ENCODE peak calls at places on chromosomes 3 and 15, in ten cellular contexts. D is A549, I is ovary, B is sigmoid colon, N is NB4, S is heart left ventricle, O is uterus, E is adrenal gland, W is IMR-90, T is spleen. A is an unnamed sample.
A peak's percentile ranks its signal among the peaks of the same experiment; 100 is the strongest.

GRCh38 chr3:9669720-9670432 is 20.6 kb downstream of the MTMR14 start:
- DNase-seq in D (no peak), I (peak; percentile 62), B (no peak), N (no peak), S (peak; percentile 56), O (no peak), E (peak; percentile 87), W (no peak), T (peak; percentile 1), A (no peak)

GRCh38 chr15:70035051-70035718 is 62.5 kb downstream of the TLE3 start:
- DNase-seq in D (no peak), I (no peak), B (peak; percentile 41), N (no peak), S (no peak), O (no peak), E (no peak), W (no peak), T (peak; percentile 61), A (no peak)

GRCh38 chr15:64067564-64068030 is 21.3 kb upstream of the DAPK2 start:
- DNase-seq in D (peak; percentile 61), I (peak; percentile 66), B (peak; percentile 73), N (peak; percentile 81), S (peak; percentile 52), O (peak; percentile 65), E (peak; percentile 66), W (peak; percentile 44), T (peak; percentile 76), A (peak; percentile 39)

GRCh38 chr15:46326173-46326572 is 691.3 kb downstream of the SQOR start:
- DNase-seq in D (no peak), I (no peak), B (no peak), N (no peak), S (no peak), O (no peak), E (no peak), W (no peak), T (no peak), A (no peak)

GRCh38 chr3:109702252-109702651 is 364.9 kb upstream of the DPPA4 start:
- DNase-seq in D (no peak), I (no peak), B (no peak), N (peak; percentile 38), S (no peak), O (no peak), E (no peak), W (peak; percentile 77), T (no peak), A (no peak)

GRCh38 chr3:156443079-156443478 is 111.8 kb downstream of the SSR3 start:
- DNase-seq in D (no peak), I (no peak), B (no peak), N (no peak), S (no peak), O (no peak), E (no peak), W (no peak), T (no peak), A (no peak)

GRCh38 chr3:161649900-161650484 is 153.4 kb downstream of the OTOL1 start:
- DNase-seq in D (peak; percentile 12), I (no peak), B (no peak), N (no peak), S (no peak), O (no peak), E (no peak), W (no peak), T (no peak), A (no peak)

GRCh38 chr15:72342385-72342784 is 22.4 kb upstream of the CELF6 start:
- DNase-seq in D (peak; percentile 63), I (no peak), B (no peak), N (peak; percentile 58), S (no peak), O (no peak), E (no peak), W (peak; percentile 27), T (no peak), A (no peak)

GRCh38 chr3:67609709-67610108 is 44.7 kb downstream of the SUCLG2 start:
- DNase-seq in D (no peak), I (no peak), B (no peak), N (no peak), S (no peak), O (no peak), E (no peak), W (no peak), T (no peak), A (no peak)

GRCh38 chr3:16462679-16463078 is 50.8 kb downstream of the RFTN1 start:
- DNase-seq in D (no peak), I (no peak), B (no peak), N (no peak), S (no peak), O (no peak), E (no peak), W (no peak), T (no peak), A (no peak)

GRCh38 chr3:51712963-51713362 is 6.1 kb downstream of the GRM2 start:
- DNase-seq in D (no peak), I (no peak), B (no peak), N (no peak), S (no peak), O (no peak), E (no peak), W (no peak), T (no peak), A (peak; percentile 0)

GRCh38 chr15:67777071-67777470 is 48.2 kb upstream of the SKOR1 start:
- DNase-seq in D (no peak), I (no peak), B (no peak), N (no peak), S (no peak), O (no peak), E (no peak), W (no peak), T (no peak), A (no peak)

GRCh38 chr15:70799667-70800450 is 36.5 kb upstream of the UACA start:
- DNase-seq in D (no peak), I (no peak), B (no peak), N (no peak), S (peak; percentile 55), O (no peak), E (no peak), W (peak; percentile 99), T (no peak), A (no peak)

GRCh38 chr3:22886394-22886793 is 316.7 kb upstream of the UBE2E2 start:
- DNase-seq in D (no peak), I (no peak), B (peak; percentile 70), N (no peak), S (peak; percentile 38), O (peak; percentile 15), E (no peak), W (no peak), T (no peak), A (no peak)

DNA sequence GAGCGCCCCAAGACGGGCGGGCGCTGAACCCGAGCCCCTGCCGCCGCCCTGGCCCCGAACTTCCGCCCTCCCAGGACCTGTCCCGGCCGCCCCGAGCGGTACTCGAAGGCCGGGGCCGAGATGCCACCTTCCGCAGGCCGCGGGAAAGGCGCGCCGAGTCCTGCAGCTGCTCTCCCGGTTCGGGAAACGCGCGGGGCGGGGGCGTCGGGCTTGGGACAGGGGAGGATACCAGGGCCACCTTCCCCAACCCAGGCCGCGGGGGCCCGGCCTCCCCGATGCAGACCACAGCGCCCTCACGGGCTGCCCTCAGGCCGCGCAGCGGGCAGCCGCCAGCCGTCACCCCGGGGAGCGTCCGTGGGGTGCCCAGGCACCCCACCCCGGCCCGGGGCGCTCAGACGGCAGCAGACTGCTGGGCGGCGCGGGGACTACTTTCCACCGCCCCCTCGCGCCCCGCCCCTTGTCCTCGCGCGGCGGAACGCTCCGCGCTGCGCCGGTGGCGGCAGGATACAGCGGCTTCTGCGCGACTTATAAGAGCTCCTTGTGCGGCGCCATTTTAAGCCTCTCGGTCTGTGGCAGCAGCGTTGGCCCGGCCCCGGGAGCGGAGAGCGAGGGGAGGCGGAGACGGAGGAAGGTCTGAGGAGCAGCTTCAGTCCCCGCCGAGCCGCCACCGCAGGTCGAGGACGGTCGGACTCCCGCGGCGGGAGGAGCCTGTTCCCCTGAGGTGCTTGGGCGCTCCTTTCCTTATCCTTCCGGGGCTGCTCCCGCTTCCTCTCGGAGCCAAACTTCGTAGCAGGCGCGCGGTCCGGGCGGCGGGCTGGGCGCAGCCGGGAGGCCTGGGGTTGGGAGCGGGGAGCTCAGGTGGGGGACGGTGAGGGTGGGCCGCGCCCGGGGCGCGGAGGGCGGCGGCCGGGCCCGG is at the start of gene CTNNB1:
- DNase-seq in D (peak; percentile 94), I (peak; percentile 97), B (peak; percentile 96), N (peak; percentile 94), S (peak; percentile 94), O (peak; percentile 94), E (peak; percentile 93), W (peak; percentile 95), T (peak; percentile 98), A (peak; percentile 49)
- TF ChIP-seq POLR2A in D (peak; percentile 84), I (peak; percentile 100), B (peak; percentile 98), N (peak; percentile 93), S (peak; percentile 93), O (peak; percentile 99), E (peak; percentile 99), W (peak; percentile 99), T (peak; percentile 94), A (peak; percentile 97)

DNA sequence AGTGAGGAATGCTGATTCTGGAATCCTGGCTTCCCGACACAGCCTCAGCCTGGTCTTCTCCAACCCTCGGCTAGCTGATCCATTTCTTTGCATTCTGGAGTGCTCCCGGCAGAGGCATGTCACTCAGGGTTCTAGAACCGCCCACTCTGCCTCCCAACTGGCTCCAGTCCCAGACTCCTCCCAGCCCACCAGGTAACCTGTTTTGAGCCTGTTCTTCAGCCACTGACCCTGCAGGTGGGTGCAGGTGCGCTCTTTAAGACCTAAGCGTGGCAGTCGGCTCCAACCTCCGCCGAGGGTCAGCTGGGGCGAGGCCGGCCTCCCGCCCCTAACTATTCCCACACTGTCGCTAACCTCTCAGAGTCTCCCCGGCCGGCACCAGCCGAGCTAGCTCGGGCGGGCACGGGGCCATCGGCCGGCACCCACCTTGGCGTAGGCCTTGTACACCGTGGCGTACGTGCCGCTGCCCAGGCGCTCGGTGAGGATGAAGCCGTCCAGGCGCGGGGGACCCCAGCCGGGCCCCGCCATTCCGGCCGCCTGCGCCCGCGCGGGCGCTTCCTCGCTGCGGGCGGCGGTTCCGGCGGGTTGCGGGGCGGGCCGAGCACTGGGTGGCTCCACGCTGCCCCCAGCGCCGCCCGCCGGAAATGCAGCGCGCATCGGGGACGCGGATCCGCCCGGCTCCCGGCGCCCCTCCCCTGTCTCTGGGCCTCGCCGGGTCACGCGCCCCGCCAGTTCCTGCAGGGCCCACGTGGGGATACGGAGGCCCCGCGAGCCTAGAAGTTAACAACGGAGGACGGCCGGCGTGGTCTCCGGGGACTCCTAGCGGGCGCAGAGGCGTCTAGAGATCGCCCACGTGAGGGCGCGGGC is at the start of gene ULK3:
- DNase-seq in D (peak; percentile 90), I (peak; percentile 93), B (peak; percentile 96), N (peak; percentile 96), S (peak; percentile 92), O (peak; percentile 93), E (peak; percentile 95), W (peak; percentile 73), T (peak; percentile 99), A (peak; percentile 99)
- TF ChIP-seq POLR2A in D (peak; percentile 88), I (peak; percentile 10), B (peak; percentile 17), N (peak; percentile 83), S (peak; percentile 86), O (peak; percentile 72), E (peak; percentile 57), W (no peak), T (peak; percentile 44), A (peak; percentile 33)

GRCh38 chr3:128492353-128493220 is at the start of gene GATA2:
- DNase-seq in D (no peak), I (no peak), B (peak; percentile 59), N (peak; percentile 84), S (no peak), O (peak; percentile 66), E (no peak), W (no peak), T (peak; percentile 78), A (no peak)
- TF ChIP-seq POLR2A in D (no peak), I (no peak), B (no peak), N (peak; percentile 74), S (no peak), O (peak; percentile 53), E (peak; percentile 16), W (no peak), T (no peak), A (no peak)

GRCh38 chr3:82521657-82522056 is 760.2 kb upstream of the GBE1 start:
- DNase-seq in D (no peak), I (no peak), B (no peak), N (no peak), S (no peak), O (no peak), E (no peak), W (no peak), T (no peak), A (no peak)
- TF ChIP-seq POLR2A in D (no peak), I (no peak), B (no peak), N (no peak), S (no peak), O (no peak), E (no peak), W (no peak), T (no peak), A (no peak)

A was measured in GM12891.